ENCODE peak calls at places on chromosomes 2 and 18, in seven cellular contexts. G, Y, O, N, C, Q and E are unnamed samples.

GRCh38 chr18:2589345-2590060 is 18.1 kb downstream of the NDC80 start:
- DNase-seq in G (no peak), Y (no peak), O (no peak), N (no peak), C (no peak), Q (no peak), E (no peak)

GRCh38 chr2:159128191-159128590 is 158.3 kb downstream of the WDSUB1 start:
- DNase-seq in G (no peak), Y (no peak), O (no peak), N (no peak), C (no peak), Q (no peak), E (peak)

GRCh38 chr2:102841107-102841840 is 79.4 kb downstream of the TMEM182 start:
- DNase-seq in G (peak), Y (peak), O (peak), N (no peak), C (peak), Q (no peak), E (peak)

GRCh38 chr2:171160119-171160629 is 519 bp downstream of the TLK1 start:
- DNase-seq in G (peak), Y (peak), O (peak), N (peak), C (peak), Q (no peak), E (peak)

GRCh38 chr2:23760746-23761145 is 166.2 kb downstream of the ATAD2B start:
- DNase-seq in G (no peak), Y (peak), O (no peak), N (no peak), C (no peak), Q (no peak), E (no peak)

GRCh38 chr18:69839989-69840388 is 107.7 kb downstream of the CD226 start:
- DNase-seq in G (no peak), Y (no peak), O (no peak), N (no peak), C (no peak), Q (no peak), E (no peak)

GRCh38 chr2:28764909-28765308 is 13.3 kb downstream of the PPP1CB start:
- DNase-seq in G (no peak), Y (no peak), O (no peak), N (no peak), C (no peak), Q (no peak), E (no peak)

GRCh38 chr18:79067611-79068010 is 1.6 kb upstream of the ATP9B start:
- DNase-seq in G (no peak), Y (no peak), O (no peak), N (no peak), C (no peak), Q (no peak), E (no peak)

GRCh38 chr2:37647941-37648315 is 23.5 kb downstream of the CDC42EP3 start:
- DNase-seq in G (no peak), Y (no peak), O (no peak), N (no peak), C (no peak), Q (no peak), E (no peak)

GRCh38 chr2:152094014-152094413 is 4.8 kb downstream of the CACNB4 start:
- DNase-seq in G (no peak), Y (no peak), O (no peak), N (no peak), C (no peak), Q (no peak), E (no peak)

GRCh38 chr2:56583796-56584313 is 400.1 kb downstream of the CCDC85A start:
- DNase-seq in G (no peak), Y (no peak), O (no peak), N (no peak), C (no peak), Q (no peak), E (no peak)

GRCh38 chr2:143451622-143452021 is 322.4 kb downstream of the ARHGAP15 start:
- DNase-seq in G (no peak), Y (no peak), O (no peak), N (no peak), C (no peak), Q (no peak), E (no peak)

GRCh38 chr2:241217320-241218031 is 29.0 kb downstream of the ANO7 start:
- DNase-seq in G (peak), Y (peak), O (peak), N (peak), C (peak), Q (no peak), E (peak)

GRCh38 chr2:156145469-156145868 is 187.1 kb downstream of the NR4A2 start:
- DNase-seq in G (no peak), Y (no peak), O (no peak), N (no peak), C (no peak), Q (no peak), E (no peak)

GRCh38 chr2:6408057-6408456 is 457.6 kb downstream of the CMPK2 start:
- DNase-seq in G (no peak), Y (no peak), O (no peak), N (no peak), C (no peak), Q (no peak), E (no peak)

GRCh38 chr2:126769118-126769517 is 113.2 kb downstream of the GYPC start:
- DNase-seq in G (no peak), Y (no peak), O (no peak), N (no peak), C (no peak), Q (no peak), E (no peak)

GRCh38 chr2:238450440-238450861 is 23.7 kb downstream of the ASB1 start:
- DNase-seq in G (no peak), Y (no peak), O (no peak), N (no peak), C (no peak), Q (no peak), E (peak)

GRCh38 chr18:37538526-37539205 is 26.9 kb downstream of the CELF4 start:
- DNase-seq in G (no peak), Y (no peak), O (no peak), N (no peak), C (no peak), Q (no peak), E (no peak)

GRCh38 chr18:37535968-37536367 is 29.6 kb downstream of the CELF4 start:
- DNase-seq in G (no peak), Y (no peak), O (no peak), N (no peak), C (no peak), Q (no peak), E (no peak)

GRCh38 chr18:37536646-37537045 is 29.0 kb downstream of the CELF4 start:
- DNase-seq in G (no peak), Y (no peak), O (no peak), N (no peak), C (no peak), Q (no peak), E (no peak)

GRCh38 chr18:37539236-37539635 is 26.4 kb downstream of the CELF4 start:
- DNase-seq in G (no peak), Y (no peak), O (no peak), N (no peak), C (no peak), Q (no peak), E (no peak)

DNA sequence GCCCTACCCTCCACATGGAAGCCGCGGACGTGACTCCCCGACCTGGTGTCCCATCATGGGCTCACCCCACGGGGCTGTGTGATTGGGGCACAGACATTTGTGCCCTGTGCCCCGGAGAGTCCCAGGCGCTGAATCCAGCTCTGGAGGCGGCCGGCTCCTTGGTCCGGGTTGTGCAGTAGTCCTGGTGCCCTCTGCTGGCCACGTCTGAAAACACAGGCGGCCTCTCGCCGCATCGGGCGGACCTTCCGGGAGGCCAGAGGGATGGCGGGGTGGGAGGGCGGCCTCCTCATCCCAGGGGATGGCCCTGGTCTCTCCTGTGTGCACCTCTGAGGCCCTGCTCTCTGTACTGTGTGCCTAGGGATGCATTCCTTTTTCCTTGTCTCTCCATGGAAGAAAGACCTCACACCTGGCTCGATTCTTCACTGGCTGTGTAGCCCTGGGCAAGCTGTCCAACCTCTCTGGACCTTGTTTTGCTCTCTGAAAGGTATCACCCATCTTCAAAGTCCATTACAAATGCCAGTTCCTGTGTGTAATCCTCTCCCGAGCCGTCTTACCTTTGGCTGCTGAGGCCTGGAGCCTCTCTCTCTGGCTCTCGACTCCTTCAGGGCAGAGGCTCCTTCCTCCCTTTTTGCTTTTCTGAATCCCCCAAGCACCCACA is 27.6 kb downstream of the CELF4 start:
- DNase-seq in G (peak), Y (peak), O (peak), N (peak), C (peak), Q (no peak), E (peak)
- TF ChIP-seq CTCF in G (no peak), Y (peak), O (peak), N (peak), C (peak), Q (peak), E (peak)

DNA sequence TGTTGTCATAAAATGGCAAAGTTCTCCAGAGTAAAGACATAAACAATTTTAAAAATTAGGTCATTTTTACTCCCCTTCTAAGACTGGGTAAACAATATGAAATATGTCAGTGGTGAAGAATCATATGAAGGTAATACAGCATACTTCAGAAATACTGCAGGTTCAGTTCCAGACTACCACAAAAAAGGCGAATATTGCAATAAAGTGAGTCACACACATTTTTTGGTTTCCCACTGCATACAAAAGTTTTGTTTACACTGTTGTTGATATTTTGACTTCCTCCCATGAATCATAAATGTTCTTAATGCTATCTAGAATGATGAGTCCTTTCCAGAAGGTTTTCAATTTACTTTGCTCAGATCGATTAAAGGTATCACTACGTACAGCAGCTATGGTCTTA is 73.5 kb downstream of the SMC6 start:
- DNase-seq in G (no peak), Y (no peak), O (no peak), N (no peak), C (no peak), Q (no peak), E (no peak)
- H3K4me3 ChIP-seq in G (no peak), Y (no peak), O (no peak), N (no peak), C (no peak), Q (no peak), E (no peak)

DNA sequence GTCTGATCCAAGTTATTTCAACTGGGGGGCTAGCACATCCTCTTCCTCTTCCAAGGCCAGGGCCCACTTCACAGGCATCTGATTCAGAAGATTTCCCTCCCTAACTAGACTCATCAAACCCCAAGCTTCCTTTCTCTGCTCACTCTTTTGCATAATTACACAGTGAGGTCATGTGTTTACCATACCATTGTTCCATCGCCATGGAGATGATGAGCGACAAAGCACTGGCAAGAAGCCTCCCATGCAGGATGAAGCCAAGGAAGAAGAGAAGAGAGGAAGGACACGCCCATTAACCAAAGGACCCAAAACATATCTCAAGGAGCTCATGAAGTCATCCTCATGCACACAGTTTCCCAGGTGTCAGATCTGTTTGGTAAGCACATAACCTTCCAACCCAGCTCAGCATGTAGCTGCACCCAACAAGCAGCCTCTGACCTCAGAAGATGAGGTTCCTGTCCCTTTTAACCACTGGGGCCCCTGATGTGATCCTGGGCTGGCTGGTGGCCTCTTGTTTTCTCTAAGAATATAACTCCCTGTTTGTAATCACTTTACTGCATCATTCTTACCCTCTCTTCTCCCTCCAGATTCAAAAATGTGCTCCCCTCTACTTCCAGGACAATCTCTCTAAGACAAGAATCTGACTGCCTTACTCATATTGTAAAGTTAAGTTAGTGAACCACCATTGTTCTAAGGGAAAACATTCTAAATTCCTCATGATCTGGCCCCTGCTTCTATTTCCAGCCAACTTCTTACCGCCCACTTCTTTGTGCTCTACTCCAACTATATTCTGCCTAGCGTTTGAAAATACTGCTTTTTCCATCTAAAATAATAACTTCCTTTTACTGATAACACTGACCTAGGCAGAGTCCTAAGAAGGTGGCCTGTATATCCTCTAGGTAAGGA is 190.1 kb downstream of the TTC32 start:
- DNase-seq in G (no peak), Y (peak), O (no peak), N (no peak), C (no peak), Q (no peak), E (peak)
- TF ChIP-seq POLR2A in G (no peak), Y (no peak), O (no peak), N (no peak), C (no peak), Q (no peak), E (no peak)

GRCh38 chr18:22171263-22171838 is 2.0 kb downstream of the GATA6 start:
- DNase-seq in G (no peak), Y (no peak), O (no peak), N (no peak), C (peak), Q (no peak), E (no peak)

GRCh38 chr18:22172594-22173049 is 3.2 kb downstream of the GATA6 start:
- DNase-seq in G (no peak), Y (no peak), O (no peak), N (no peak), C (peak), Q (no peak), E (no peak)

GRCh38 chr18:22170421-22171262 is 1.3 kb downstream of the GATA6 start:
- DNase-seq in G (no peak), Y (peak), O (peak), N (peak), C (peak), Q (no peak), E (peak)

GRCh38 chr18:22173221-22173927 is 4.0 kb downstream of the GATA6 start:
- DNase-seq in G (no peak), Y (no peak), O (no peak), N (no peak), C (no peak), Q (no peak), E (no peak)

GRCh38 chr18:22171839-22172582 is 2.6 kb downstream of the GATA6 start:
- DNase-seq in G (no peak), Y (no peak), O (no peak), N (no peak), C (peak), Q (no peak), E (no peak)
- TF ChIP-seq CTCF in G (no peak), Y (no peak), O (no peak), N (no peak), C (no peak), Q (no peak), E (no peak)

GRCh38 chr2:168626096-168626495 is 170.0 kb downstream of the CERS6 start:
- DNase-seq in G (no peak), Y (no peak), O (no peak), N (no peak), C (no peak), Q (no peak), E (no peak)
- H3K4me3 ChIP-seq in G (no peak), Y (no peak), O (no peak), N (no peak), C (no peak), Q (no peak), E (no peak)

DNA sequence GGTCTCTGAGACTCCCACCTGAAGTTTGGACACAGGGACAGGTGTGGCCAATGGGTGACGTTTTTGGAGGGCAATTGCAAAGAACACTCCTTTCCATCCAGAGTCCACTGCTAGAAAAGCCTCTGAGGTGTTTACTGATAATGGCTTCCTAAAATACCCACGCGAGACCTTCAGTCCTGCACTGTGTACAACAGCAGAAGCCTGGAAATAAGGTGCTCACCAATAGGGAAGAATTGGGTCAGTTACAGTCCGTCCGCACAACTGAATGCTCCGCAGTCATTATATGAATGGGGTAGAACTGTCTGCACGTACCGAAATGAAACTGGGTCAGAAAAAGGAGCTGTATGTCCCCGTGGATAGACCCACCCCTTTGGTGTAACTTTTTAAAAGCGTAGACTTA is 29.5 kb downstream of the SDC1 start:
- DNase-seq in G (no peak), Y (no peak), O (no peak), N (no peak), C (no peak), Q (no peak), E (no peak)
- TF ChIP-seq POLR2A in G (no peak), Y (no peak), O (no peak), N (no peak), C (no peak), Q (no peak), E (no peak)